ENCODE peak calls at places on chromosomes 12 and 14, in seven cellular contexts. W, Y, L, X, F, T and K are unnamed samples. For H3K9me3 and H3K27me3, the result is how much of the 10 kb centered on the place peaks cover.

GRCh38 chr12:118714051-118714460 is 267.3 kb upstream of the SRRM4 start:
- DNase-seq in T (no peak), Y (no peak), L (peak), W (no peak), X (no peak), F (no peak), K (peak)

GRCh38 chr12:112936927-112937326 is 1.3 kb upstream of the OAS3 start:
- DNase-seq in T (no peak), X (peak), L (no peak), F (no peak), W (no peak), Y (no peak), K (no peak)

GRCh38 chr14:86938356-86938755 is 1054.6 kb downstream of the GALC start:
- DNase-seq in Y (no peak), T (no peak), W (no peak), L (no peak), X (no peak), F (no peak), K (no peak)

GRCh38 chr12:57240926-57241555 is 9.9 kb downstream of the STAC3 start:
- DNase-seq in L (no peak), T (no peak), W (no peak), Y (no peak), X (no peak), F (no peak), K (peak)

GRCh38 chr14:103393687-103394626 is 8.7 kb downstream of the MARK3 start:
- DNase-seq in L (peak), F (no peak), Y (peak), W (no peak), T (no peak), X (peak), K (no peak)

GRCh38 chr12:127257366-127257935 is 1009.5 kb upstream of the TMEM132C start:
- DNase-seq in W (no peak), F (no peak), L (no peak), T (no peak), X (peak), Y (peak), K (no peak)

GRCh38 chr12:42338280-42338679 is 12.3 kb downstream of the PPHLN1 start:
- DNase-seq in X (no peak), L (no peak), W (no peak), T (no peak), F (no peak), Y (no peak), K (no peak)

GRCh38 chr14:70821916-70822705 is 12.8 kb upstream of the MAP3K9 start:
- DNase-seq in Y (peak), F (peak), W (peak), L (peak), X (peak), T (peak), K (peak)

GRCh38 chr12:131745706-131746105 is 34.8 kb downstream of the SFSWAP start:
- DNase-seq in T (no peak), F (no peak), W (no peak), L (no peak), X (no peak), Y (no peak), K (no peak)

GRCh38 chr12:5383961-5384360 is 47.9 kb upstream of the NTF3 start:
- DNase-seq in W (no peak), T (no peak), L (no peak), F (no peak), Y (no peak), X (no peak), K (no peak)

DNA sequence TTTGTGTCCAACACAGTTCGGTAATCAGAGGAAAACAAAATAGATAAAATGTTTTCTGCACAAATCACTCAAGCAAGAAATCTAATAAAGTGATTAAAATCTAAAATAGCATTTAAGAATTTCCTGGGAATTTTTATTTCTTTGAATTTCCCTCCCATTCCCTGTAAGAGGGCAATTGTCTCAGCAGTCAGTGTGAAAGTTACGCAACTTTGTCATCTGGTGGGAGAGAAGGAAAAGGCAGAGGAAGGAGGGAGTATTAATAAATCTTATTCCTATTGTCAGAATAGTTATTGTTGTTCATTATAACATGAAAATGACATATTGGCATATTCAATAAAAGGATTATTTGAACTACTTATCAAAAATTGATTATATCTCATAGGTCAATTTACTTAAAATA is 464.9 kb downstream of the PRKD1 start:
- DNase-seq in W (no peak), Y (no peak), X (peak), F (no peak), L (no peak), T (no peak), K (no peak)
- H3K9me3 ChIP-seq in W (under half), Y (under half), X (under half), F (under half), L (under half), T (under half), K (under half)

GRCh38 chr14:23434488-23435219 is 806 bp downstream of the MYH7 start:
- DNase-seq in T (no peak), X (no peak), F (no peak), Y (no peak), W (no peak), L (no peak), K (no peak)
- H3K27me3 ChIP-seq in T (under half), X (under half), F (under half), Y (under half), W (under half), L (under half), K (under half)

DNA sequence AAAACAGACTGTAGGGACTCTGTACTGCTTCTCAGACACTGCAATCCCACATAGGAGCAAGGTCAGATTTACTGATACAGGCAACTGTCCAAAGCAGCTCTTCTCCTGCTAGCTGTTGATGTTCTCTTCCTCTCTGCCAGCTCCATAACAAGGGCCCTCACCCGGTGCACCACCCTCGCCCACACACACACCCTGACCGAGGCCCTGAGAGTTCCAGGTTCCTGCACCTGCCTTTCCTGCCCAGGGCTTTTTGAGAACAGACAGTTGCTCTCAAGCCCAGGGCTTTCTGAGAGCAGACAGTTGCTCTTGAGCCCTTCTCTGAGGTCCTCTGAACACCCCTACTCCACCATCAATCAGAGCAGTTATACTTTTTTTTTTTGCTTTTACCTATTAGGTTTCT is 233.8 kb upstream of the GARIN6 start:
- DNase-seq in L (no peak), F (no peak), Y (no peak), W (no peak), X (no peak), T (no peak), K (no peak)
- H3K9me3 ChIP-seq in L (under half), F (under half), Y (under half), W (under half), X (under half), T (half or more), K (under half)

GRCh38 chr14:104801284-104802119 is 601 bp downstream of the ZBTB42 start:
- DNase-seq in W (no peak), F (no peak), X (no peak), T (no peak), Y (no peak), L (no peak), K (no peak)
- H3K27me3 ChIP-seq in W (under half), F (under half), X (under half), T (under half), Y (under half), L (under half), K (under half)

GRCh38 chr14:40452674-40453073 is 1020.4 kb upstream of the FBXO33 start:
- DNase-seq in L (no peak), X (no peak), F (no peak), T (no peak), Y (no peak), W (no peak), K (no peak)
- H3K9me3 ChIP-seq in L (under half), X (under half), F (under half), T (under half), Y (under half), W (under half), K (under half)

GRCh38 chr12:124044809-124045321 is 71.8 kb downstream of the ZNF664 start:
- DNase-seq in X (no peak), F (no peak), L (no peak), T (no peak), Y (no peak), W (no peak), K (no peak)
- H3K27me3 ChIP-seq in X (under half), F (under half), L (under half), T (under half), Y (under half), W (under half), K (under half)

DNA sequence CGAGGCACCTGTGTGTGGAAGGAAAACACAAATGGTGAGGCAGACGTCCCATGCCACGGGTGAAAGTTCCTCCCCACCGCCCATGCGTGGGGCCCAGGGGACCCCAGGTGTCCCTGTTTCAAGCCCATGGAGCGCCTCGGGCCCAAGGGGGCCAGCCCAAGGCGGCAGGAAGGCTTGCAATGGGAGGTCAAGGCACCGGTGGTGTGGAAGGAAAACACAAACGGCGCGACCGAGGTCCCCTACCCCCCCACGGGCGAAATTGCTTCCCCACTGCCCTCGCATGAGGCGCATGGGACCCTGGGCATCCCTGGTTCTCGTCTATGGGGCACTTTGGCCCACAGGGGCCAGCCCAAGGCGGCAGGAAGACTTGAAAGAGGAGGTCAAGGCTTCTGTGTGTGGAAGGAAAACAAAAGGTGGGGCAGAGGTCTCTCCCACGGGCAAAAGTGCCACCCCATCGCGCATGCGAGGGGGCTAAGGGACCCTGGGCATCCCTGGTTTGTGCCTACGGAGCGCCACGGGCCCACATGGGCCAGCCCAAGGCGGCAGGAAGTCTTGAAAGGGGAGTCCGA is 379.4 kb downstream of the ALG10 start:
- DNase-seq in L (peak), F (no peak), Y (no peak), T (peak), X (no peak), W (peak), K (no peak)
- H3K9me3 ChIP-seq in L (under half), F (under half), Y (under half), T (half or more), X (under half), W (under half), K (half or more)

DNA sequence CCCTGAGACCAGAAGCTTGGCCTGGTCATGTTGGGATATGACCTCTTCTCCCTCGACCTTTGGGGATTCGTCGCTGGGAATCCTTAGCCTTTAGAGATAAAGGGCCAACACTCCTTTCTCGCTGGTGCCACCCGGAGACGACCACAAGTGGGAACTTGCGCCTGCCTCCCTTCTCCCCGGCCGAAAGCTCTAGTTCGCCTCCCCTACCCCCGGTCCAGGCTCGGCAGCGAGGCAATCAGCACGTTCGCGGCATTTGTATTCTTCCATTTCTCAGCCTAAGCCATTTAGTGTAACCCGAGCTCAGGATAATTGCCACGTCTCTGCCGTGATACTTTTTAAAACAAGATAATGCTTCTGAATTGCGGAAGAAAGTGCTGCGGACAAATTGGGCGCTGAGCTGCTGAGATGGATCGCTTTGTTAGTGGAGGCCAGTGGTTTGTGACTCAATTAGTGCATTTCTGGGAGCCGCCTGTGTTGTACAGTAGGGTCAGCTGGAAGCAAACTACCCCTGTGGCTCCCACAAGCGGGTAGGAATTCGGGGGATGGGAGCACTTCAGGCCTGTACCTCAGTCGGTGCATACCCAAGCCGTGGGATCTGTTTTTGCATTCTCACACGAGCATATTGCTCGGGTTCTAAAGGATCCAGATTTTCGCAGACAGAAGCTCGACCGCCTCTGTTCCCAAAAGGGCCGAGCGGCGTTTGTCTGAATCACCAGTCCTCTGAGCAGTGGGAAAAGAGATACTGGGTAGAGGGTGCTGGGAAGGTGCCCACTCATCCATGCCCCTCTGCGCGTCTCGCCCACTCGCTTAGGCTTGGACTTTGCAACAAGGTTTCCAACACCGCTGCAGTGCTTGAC is 6.8 kb upstream of the SIX1 start:
- DNase-seq in F (no peak), L (no peak), T (no peak), Y (no peak), W (no peak), X (no peak), K (no peak)
- H3K27me3 ChIP-seq in F (half or more), L (under half), T (half or more), Y (under half), W (under half), X (half or more), K (under half)

DNA sequence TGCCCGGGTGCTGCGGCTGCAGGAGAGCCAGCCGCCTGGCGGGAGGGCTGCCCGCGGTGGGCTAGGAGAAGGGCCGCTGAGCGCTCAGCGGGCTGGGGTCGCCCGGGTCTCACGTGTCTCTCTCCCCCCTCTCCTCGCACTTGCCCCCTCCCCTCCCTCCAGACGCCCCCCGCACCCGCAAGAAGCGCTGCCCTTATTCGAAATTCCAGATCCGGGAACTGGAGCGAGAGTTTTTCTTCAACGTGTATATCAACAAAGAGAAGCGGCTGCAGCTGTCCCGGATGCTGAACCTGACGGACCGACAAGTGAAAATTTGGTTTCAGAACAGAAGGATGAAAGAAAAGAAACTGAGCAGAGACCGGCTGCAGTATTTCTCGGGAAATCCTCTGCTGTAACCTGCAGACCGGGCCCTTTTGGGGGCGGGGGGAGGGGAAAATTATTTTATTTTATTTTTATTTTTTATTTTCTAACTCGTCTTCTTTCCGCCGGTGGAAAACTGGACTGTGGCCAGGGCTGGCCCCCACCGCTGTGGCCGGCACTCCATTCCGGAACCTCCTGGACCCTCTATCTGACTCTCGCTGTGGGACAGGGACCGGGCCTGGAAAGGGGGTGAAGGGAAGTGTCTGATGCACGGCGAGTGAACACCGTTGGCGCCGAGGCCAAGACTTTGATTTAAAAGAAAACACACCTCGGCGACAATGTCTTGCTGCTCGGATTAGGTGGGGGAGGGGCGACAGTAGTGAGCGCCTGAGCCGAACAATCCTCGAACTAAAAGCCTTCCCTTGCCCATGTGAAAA is 463 bp upstream of the HOTAIR start:
- DNase-seq in F (no peak), L (no peak), T (no peak), X (no peak), Y (no peak), W (no peak), K (no peak)
- H3K9me3 ChIP-seq in F (under half), L (under half), T (under half), X (under half), Y (under half), W (under half), K (under half)